ENCODE peak calls at places on chromosomes 7 and 10, in four cellular contexts. H is K562, J is WTC11, G is GM12878. Z is an unnamed sample.

GRCh38 chr10:125783957-125784356 is 8.3 kb upstream of the MMP21 start:
- DNase-seq in H (no peak), J (no peak), G (peak; percentile 60), Z (no peak)

GRCh38 chr10:80168111-80168511 is 35.6 kb downstream of the PLAC9 start:
- DNase-seq in G (no peak), H (no peak), J (no peak), Z (no peak)

GRCh38 chr7:87110778-87111177 is 41.5 kb upstream of the DMTF1 start:
- DNase-seq in J (no peak), H (peak; percentile 54), G (no peak), Z (peak; percentile 36)

GRCh38 chr7:102063736-102064135 is 222.9 kb upstream of the SH2B2 start:
- DNase-seq in H (peak; percentile 69), J (peak; percentile 76), G (no peak), Z (no peak)

GRCh38 chr7:158811461-158811860 is 17.8 kb downstream of the ESYT2 start:
- DNase-seq in H (no peak), J (no peak), G (no peak), Z (no peak)

GRCh38 chr10:120600871-120601644 is 144.0 kb downstream of the PLPP4 start:
- DNase-seq in J (peak; percentile 67), G (no peak), H (peak; percentile 17), Z (no peak)

GRCh38 chr7:133539016-133539415 is 286.1 kb downstream of the EXOC4 start:
- DNase-seq in J (no peak), G (no peak), H (no peak), Z (no peak)

GRCh38 chr7:149354119-149354518 is 92.1 kb downstream of the ZNF783 start:
- DNase-seq in H (no peak), J (no peak), G (no peak), Z (no peak)

GRCh38 chr7:26153823-26154783 is 2.1 kb downstream of the NFE2L3 start:
- DNase-seq in G (no peak), J (peak; percentile 67), H (peak; percentile 37), Z (no peak)

GRCh38 chr7:105196473-105196872 is 182.5 kb downstream of the KMT2E start:
- DNase-seq in J (no peak), H (no peak), G (no peak), Z (peak; percentile 68)

GRCh38 chr7:100539436-100540006 is 518 bp downstream of the AGFG2 start:
- DNase-seq in G (no peak), J (peak; percentile 30), H (no peak), Z (no peak)

GRCh38 chr7:92133737-92134270 is 473 bp downstream of the CYP51A1 start:
- DNase-seq in J (peak; percentile 95), G (no peak), H (peak; percentile 80), Z (peak; percentile 52)

GRCh38 chr7:128322040-128322643 is 21.6 kb downstream of the RBM28 start:
- DNase-seq in H (no peak), J (no peak), G (no peak), Z (peak; percentile 48)

GRCh38 chr10:117762819-117763172 is 220.2 kb downstream of the EMX2 start:
- DNase-seq in J (no peak), H (no peak), G (no peak), Z (no peak)

DNA sequence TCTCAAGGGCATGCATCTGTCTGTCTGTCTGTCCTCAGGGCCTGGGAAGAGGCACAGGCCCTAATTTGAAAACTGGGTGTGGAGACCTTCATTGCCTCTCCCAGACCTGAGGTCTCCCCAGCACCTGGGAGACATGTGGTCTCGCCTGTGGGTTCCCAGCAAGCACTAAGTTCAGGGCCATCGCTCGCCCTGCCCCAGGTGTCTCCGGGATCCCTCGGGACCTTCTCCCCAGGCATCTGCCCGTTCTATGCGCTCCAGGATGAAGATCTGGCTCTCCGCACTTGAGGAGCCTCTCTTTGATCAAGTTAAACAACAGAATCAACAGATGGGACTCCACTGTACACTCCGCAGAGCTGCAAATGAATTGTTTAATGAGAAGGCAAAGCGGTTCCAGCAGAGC is 133.0 kb downstream of the TCERG1L start:
- DNase-seq in G (no peak), J (no peak), H (no peak), Z (no peak)
- TF ChIP-seq CBFB in G (no peak), J (no peak), H (no peak), Z (no peak)

GRCh38 chr10:92692697-92693533 is 3.2 kb downstream of the HHEX start:
- DNase-seq in J (no peak), H (no peak), G (no peak), Z (no peak)
- TF ChIP-seq CBFB in J (no peak), H (no peak), G (no peak), Z (no peak)

DNA sequence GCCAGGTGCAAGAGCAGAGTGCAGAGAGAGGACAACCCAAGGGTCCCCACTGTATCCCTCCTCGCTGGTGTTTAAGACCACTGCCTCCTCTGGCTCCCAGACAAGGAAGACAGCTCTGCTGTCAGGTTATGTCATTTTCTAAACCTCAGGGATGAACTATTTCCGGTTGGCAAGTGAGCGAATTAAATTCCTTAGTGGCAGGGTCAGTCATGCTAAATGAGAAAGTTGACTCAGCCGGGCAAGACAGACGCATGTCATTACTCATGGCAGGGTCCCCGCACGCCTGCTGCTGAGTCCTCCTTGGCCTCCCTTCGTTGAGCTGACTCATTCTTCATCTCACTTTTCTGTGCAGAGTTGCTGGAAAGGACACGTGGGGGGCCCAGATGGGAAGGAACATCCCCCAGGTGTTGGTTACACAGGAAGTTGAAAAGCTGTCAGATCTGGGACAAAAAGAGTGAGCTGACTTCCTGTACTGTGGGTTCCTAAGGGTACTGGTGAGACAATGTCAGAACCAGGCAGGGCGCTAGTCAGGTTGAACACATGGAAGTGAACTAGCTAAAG is 47.1 kb upstream of the UCN3 start:
- DNase-seq in H (peak; percentile 41), G (no peak), J (no peak), Z (peak; percentile 19)
- TF ChIP-seq CBFB in H (no peak), G (no peak), J (no peak), Z (no peak)

GRCh38 chr10:21740989-21741388 is 207.0 kb downstream of the MLLT10 start:
- DNase-seq in J (no peak), H (no peak), G (no peak), Z (no peak)
- TF ChIP-seq CBFB in J (no peak), H (no peak), G (no peak), Z (no peak)

DNA sequence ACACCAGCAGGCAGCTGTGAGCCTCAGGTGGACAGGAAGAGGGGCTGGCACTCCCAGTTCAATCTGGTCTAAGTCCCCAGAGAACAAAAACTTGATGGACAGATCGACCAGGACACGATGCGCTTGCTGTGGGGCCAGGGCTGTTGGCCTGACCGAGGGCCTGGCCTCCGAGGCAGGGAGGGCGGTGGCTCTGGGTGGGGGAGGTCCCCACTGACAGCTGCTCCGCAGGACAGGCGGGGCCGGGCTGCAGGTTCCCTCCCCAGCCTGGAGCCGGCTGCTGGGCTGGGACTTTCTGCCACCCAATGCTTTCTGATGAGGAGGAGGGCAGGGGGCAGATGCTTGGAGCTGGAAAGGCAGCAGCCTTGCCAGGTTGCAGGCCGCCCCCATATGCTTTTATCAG is 37.3 kb upstream of the ADGRA1 start:
- DNase-seq in H (no peak), J (no peak), G (no peak), Z (no peak)
- TF ChIP-seq CBFB in H (no peak), J (no peak), G (no peak), Z (no peak)

DNA sequence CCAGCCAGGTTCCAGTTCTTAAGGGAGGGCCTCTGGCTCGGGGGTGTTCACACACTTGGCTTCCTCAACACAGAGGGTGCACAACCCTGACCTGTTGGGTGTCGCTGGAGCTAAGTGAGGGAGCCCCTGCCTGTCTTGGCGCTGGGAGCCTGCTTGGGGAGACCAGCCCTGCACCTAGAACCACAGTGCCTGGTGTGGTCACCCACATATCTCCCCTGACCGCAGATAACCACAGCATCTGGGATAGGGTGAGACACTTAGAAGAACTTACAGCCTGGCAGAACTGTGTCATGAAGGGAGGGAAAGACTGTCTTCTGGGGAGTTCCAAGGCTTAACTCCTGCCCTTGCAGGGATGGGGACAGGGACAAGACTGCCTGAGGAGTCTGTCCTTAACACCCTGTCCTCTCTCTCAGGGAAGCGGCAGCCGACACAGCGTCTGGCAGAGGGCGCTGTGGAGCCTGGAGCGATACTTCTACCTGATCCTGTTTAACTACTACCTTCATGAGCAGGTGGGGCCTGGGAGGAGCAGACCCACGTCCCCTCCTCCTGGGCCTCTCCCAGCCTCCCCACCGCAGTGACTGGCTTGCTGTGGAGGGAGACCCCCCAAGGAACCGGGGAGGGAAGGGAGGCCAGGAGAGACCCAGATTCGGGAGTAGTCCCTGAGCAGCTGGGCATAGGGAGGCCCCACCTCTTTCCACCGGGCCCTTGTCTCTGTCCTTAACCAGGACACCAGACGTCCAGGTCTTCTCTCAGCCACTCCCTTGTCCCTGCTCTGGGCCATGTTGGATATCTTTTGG is 59.0 kb downstream of the PALD1 start:
- DNase-seq in H (peak; percentile 64), G (no peak), J (peak; percentile 88), Z (peak; percentile 31)
- TF ChIP-seq CBFB in H (peak; percentile 94), G (no peak), J (no peak), Z (no peak)